ENCODE peak calls at places on chromosomes 4 and X, in five cellular contexts. Q, G, X, Y and A are unnamed samples.

GRCh38 chrX:47745386-47745785 is 86.4 kb upstream of the UXT start:
- DNase-seq in Q (no peak), G (no peak), X (no peak), Y (no peak), A (no peak)

GRCh38 chrX:124010157-124010556 is 48.7 kb downstream of the STAG2 start:
- DNase-seq in Q (no peak), G (no peak), X (no peak), Y (no peak), A (no peak)

GRCh38 chr4:2059034-2059725 is at the start of gene NAT8L:
- DNase-seq in Q (no peak), G (no peak), X (peak; percentile 83), Y (no peak), A (no peak)

GRCh38 chr4:4677825-4678522 is 136.1 kb upstream of the STX18 start:
- DNase-seq in Q (no peak), G (peak; percentile 37), X (peak; percentile 27), Y (no peak), A (no peak)

GRCh38 chr4:106810122-106810521 is 226.0 kb downstream of the DKK2 start:
- DNase-seq in Q (no peak), G (no peak), X (no peak), Y (no peak), A (no peak)

GRCh38 chrX:24479924-24480722 is 15.0 kb downstream of the PDK3 start:
- DNase-seq in Q (peak; percentile 81), G (no peak), X (no peak), Y (no peak), A (no peak)

GRCh38 chr4:10114607-10115006 is 2.0 kb downstream of the WDR1 start:
- DNase-seq in Q (no peak), G (no peak), X (no peak), Y (no peak), A (no peak)

GRCh38 chr4:2280531-2281300 is 18.8 kb upstream of the MXD4 start:
- DNase-seq in Q (no peak), G (no peak), X (no peak), Y (peak; percentile 65), A (no peak)

GRCh38 chrX:24137192-24137591 is 12.3 kb upstream of the ZFX start:
- DNase-seq in Q (no peak), G (no peak), X (no peak), Y (no peak), A (no peak)

GRCh38 chr4:6200922-6201362 is 593 bp upstream of the JAKMIP1 start:
- DNase-seq in Q (no peak), G (no peak), X (no peak), Y (no peak), A (no peak)

GRCh38 chrX:136431625-136432024 is 56.1 kb upstream of the BRS3 start:
- DNase-seq in Q (no peak), G (no peak), X (no peak), Y (no peak), A (no peak)

GRCh38 chrX:131227608-131228007 is 61.5 kb downstream of the IGSF1 start:
- DNase-seq in Q (no peak), G (no peak), X (no peak), Y (no peak), A (no peak)

GRCh38 chr4:174154455-174154854 is 129.0 kb downstream of the FBXO8 start:
- DNase-seq in Q (no peak), G (peak; percentile 24), X (no peak), Y (no peak), A (no peak)

GRCh38 chr4:20253799-20254409 is 2.2 kb downstream of the SLIT2 start:
- DNase-seq in Q (no peak), G (peak; percentile 31), X (no peak), Y (no peak), A (no peak)

GRCh38 chrX:106481341-106481740 is 130.4 kb upstream of the RADX start:
- DNase-seq in Q (peak; percentile 15), G (peak; percentile 34), X (peak; percentile 37), Y (peak; percentile 42), A (peak; percentile 71)

GRCh38 chr4:3369781-3370660 is 71.7 kb upstream of the HGFAC start:
- DNase-seq in Q (no peak), G (peak; percentile 54), X (no peak), Y (no peak), A (no peak)

GRCh38 chr4:150583287-150584197 is 1.6 kb downstream of the MAB21L2 start:
- DNase-seq in Q (no peak), G (no peak), X (no peak), Y (no peak), A (no peak)

GRCh38 chr4:150072906-150073714 is 5.1 kb upstream of the DCLK2 start:
- DNase-seq in Q (no peak), G (no peak), X (no peak), Y (no peak), A (no peak)

GRCh38 chrX:152343306-152343705 is 107.8 kb downstream of the GABRA3 start:
- DNase-seq in Q (no peak), G (no peak), X (peak; percentile 4), Y (no peak), A (no peak)

GRCh38 chr4:98462487-98462886 is 195.9 kb downstream of the TSPAN5 start:
- DNase-seq in Q (no peak), G (no peak), X (no peak), Y (no peak), A (no peak)

GRCh38 chr4:128825226-128825625 is 15.7 kb downstream of the JADE1 start:
- DNase-seq in Q (no peak), G (no peak), X (no peak), Y (no peak), A (no peak)

GRCh38 chr4:16417198-16417597 is 190.9 kb upstream of the TAPT1 start:
- DNase-seq in Q (no peak), G (no peak), X (no peak), Y (no peak), A (no peak)

GRCh38 chr4:16415751-16416150 is 189.5 kb upstream of the TAPT1 start:
- DNase-seq in Q (no peak), G (no peak), X (no peak), Y (no peak), A (no peak)

GRCh38 chr4:16413794-16414555 is 187.7 kb upstream of the TAPT1 start:
- DNase-seq in Q (no peak), G (no peak), X (no peak), Y (no peak), A (no peak)

GRCh38 chr4:16418814-16419213 is 192.5 kb upstream of the TAPT1 start:
- DNase-seq in Q (no peak), G (no peak), X (no peak), Y (no peak), A (no peak)
- TF ChIP-seq EP300 in Q (no peak), G (no peak), X (no peak), Y (no peak), A (no peak)

DNA sequence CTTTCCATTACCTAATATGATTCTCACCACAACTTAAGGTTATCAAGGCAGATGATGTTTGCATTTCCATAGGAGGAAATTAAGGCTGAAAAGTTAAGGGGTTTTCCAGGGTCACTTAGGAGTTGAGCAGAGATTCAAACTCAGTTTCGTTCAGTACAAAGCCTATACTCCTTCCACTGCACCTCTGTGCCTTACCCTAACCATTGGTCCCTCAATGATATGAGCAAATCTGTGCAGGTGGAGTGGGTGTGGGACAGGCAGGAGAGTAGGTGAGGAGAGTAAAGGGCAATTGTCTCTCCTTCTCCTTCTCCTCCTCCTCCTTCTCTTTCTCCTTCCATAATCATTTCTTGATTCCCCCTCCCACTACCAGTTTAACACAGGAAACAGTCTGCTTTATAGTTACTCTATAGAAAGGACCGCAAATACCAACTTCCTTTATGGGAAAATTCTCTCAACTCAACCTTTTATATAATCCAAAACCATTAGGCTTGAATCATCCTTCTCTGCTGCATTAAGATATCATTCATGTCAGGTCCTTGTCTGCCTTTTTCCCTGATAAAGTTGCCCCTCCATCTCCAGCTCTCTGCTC is 27.4 kb upstream of the SRD5A3 start:
- DNase-seq in Q (no peak), G (no peak), X (no peak), Y (no peak), A (no peak)
- H3K4me3 ChIP-seq in Q (no peak overlapping the region), G (no peak overlapping the region), X (no peak overlapping the region), Y (no peak overlapping the region), A (no peak overlapping the region)

GRCh38 chr4:133147922-133148689 is 988 bp upstream of the PCDH10 start:
- DNase-seq in Q (no peak), G (no peak), X (no peak), Y (no peak), A (no peak)
- TF ChIP-seq EP300 in Q (no peak), G (no peak), X (no peak), Y (no peak), A (no peak)

GRCh38 chr4:109435635-109436034 is 2.0 kb downstream of the SEC24B start:
- DNase-seq in Q (no peak), G (no peak), X (no peak), Y (no peak), A (no peak)

GRCh38 chr4:109434007-109434792 is 585 bp downstream of the SEC24B start:
- DNase-seq in Q (no peak), G (peak; percentile 40), X (no peak), Y (peak; percentile 46), A (peak; percentile 16)

GRCh38 chr4:109433281-109434006 is at the start of gene SEC24B:
- DNase-seq in Q (peak; percentile 43), G (peak; percentile 82), X (peak; percentile 87), Y (peak; percentile 91), A (peak; percentile 82)

GRCh38 chr4:109434793-109435080 is 1.1 kb downstream of the SEC24B start:
- DNase-seq in Q (no peak), G (no peak), X (no peak), Y (no peak), A (no peak)

DNA sequence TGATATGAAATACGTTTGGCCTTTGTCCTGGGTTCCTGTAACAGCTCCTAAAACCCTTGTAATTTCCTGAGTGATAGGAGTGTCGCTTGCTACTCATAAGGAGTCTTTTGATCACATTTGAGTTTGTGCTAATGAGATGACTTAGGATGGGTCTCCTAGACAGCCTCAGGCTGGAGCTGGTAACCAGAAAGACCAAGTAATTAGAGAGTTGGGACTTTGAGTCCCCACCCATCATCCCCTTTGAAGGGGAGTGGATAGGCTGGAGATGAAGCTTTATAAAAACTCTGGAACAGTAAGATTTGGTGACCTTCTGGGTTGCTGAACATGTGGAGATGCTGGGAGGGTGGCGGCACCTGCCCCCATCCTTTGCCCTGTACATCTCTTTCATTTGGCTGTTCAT is 2.9 kb downstream of the SEC24B start:
- DNase-seq in Q (no peak), G (no peak), X (no peak), Y (no peak), A (no peak)
- H3K4me3 ChIP-seq in Q (peak overlapping the region; percentile 31), G (no peak overlapping the region), X (no peak overlapping the region), Y (no peak overlapping the region), A (no peak overlapping the region)

GRCh38 chrX:36849407-36849806 is 158.8 kb upstream of the FAM47C start:
- DNase-seq in Q (no peak), G (no peak), X (no peak), Y (no peak), A (no peak)
- TF ChIP-seq EP300 in Q (no peak), G (no peak), X (no peak), Y (no peak), A (no peak)

GRCh38 chr4:76726141-76726540 is 171.8 kb downstream of the SOWAHB start:
- DNase-seq in Q (no peak), G (no peak), X (no peak), Y (no peak), A (no peak)

GRCh38 chr4:76726631-76727030 is 171.3 kb downstream of the SOWAHB start:
- DNase-seq in Q (no peak), G (no peak), X (no peak), Y (no peak), A (no peak)

GRCh38 chr4:76725039-76725438 is 172.9 kb downstream of the SOWAHB start:
- DNase-seq in Q (no peak), G (no peak), X (no peak), Y (no peak), A (no peak)

GRCh38 chr4:76723373-76723772 is 174.6 kb downstream of the SOWAHB start:
- DNase-seq in Q (no peak), G (no peak), X (no peak), Y (no peak), A (no peak)

GRCh38 chr4:76723916-76724315 is 174.0 kb downstream of the SOWAHB start:
- DNase-seq in Q (no peak), G (no peak), X (no peak), Y (no peak), A (no peak)
- H3K4me3 ChIP-seq in Q (no peak overlapping the region), G (no peak overlapping the region), X (no peak overlapping the region), Y (no peak overlapping the region), A (no peak overlapping the region)